ENCODE peak calls at places on chromosomes 11 and 22, in five cellular contexts. Q, B, F, O and D are unnamed samples.
A peak's percentile ranks its signal among the peaks of the same experiment; 100 is the strongest.

GRCh38 chr11:16013242-16013641 is 343.1 kb downstream of the SOX6 start:
- DNase-seq in Q (no peak), B (no peak), F (no peak), O (no peak), D (no peak)

GRCh38 chr22:39738746-39739145 is 154.8 kb downstream of the ENTHD1 start:
- DNase-seq in Q (no peak), B (no peak), F (no peak), O (no peak), D (no peak)

GRCh38 chr22:23054531-23055257 is 15.6 kb upstream of the GNAZ start:
- DNase-seq in Q (no peak), B (no peak), F (peak; percentile 7), O (peak; percentile 10), D (no peak)

GRCh38 chr11:61690706-61691377 is 10.7 kb downstream of the DAGLA start:
- DNase-seq in Q (no peak), B (no peak), F (no peak), O (no peak), D (no peak)

GRCh38 chr11:129447654-129448239 is 72.1 kb downstream of the BARX2 start:
- DNase-seq in Q (no peak), B (no peak), F (no peak), O (no peak), D (no peak)

GRCh38 chr11:68903631-68904457 is at the start of the genes IGHMBP2 and MRPL21:
- DNase-seq in Q (peak; percentile 77), B (peak; percentile 87), F (peak; percentile 92), O (peak; percentile 16), D (peak; percentile 89)

GRCh38 chr11:70552441-70553150 is 154.3 kb downstream of the CTTN start:
- DNase-seq in Q (no peak), B (no peak), F (no peak), O (no peak), D (no peak)

GRCh38 chr22:49086606-49087157 is 741.0 kb downstream of the BRD1 start:
- DNase-seq in Q (no peak), B (no peak), F (no peak), O (no peak), D (peak; percentile 41)

GRCh38 chr11:61870429-61871039 is 20.8 kb downstream of the FADS3 start:
- DNase-seq in Q (no peak), B (no peak), F (no peak), O (no peak), D (no peak)

GRCh38 chr11:12331239-12331874 is 46.0 kb upstream of the PARVA start:
- DNase-seq in Q (peak; percentile 92), B (peak; percentile 71), F (peak; percentile 92), O (peak; percentile 27), D (no peak)

GRCh38 chr11:30012346-30012745 is 4.5 kb downstream of the KCNA4 start:
- DNase-seq in Q (no peak), B (no peak), F (no peak), O (no peak), D (no peak)

GRCh38 chr22:37982938-37983859 is 1.2 kb downstream of the SOX10 start:
- DNase-seq in Q (no peak), B (no peak), F (no peak), O (no peak), D (no peak)
- TF ChIP-seq CTCF in Q (no peak), B (no peak), F (no peak), O (peak; percentile 33), D (no peak)

GRCh38 chr11:126062679-126063509 is at the start of gene CDON:
- DNase-seq in Q (peak; percentile 95), B (peak; percentile 91), F (peak; percentile 96), O (peak; percentile 59), D (peak; percentile 63)
- TF ChIP-seq CTCF in Q (peak; percentile 34), B (no peak), F (peak; percentile 37), O (no peak), D (no peak)

DNA sequence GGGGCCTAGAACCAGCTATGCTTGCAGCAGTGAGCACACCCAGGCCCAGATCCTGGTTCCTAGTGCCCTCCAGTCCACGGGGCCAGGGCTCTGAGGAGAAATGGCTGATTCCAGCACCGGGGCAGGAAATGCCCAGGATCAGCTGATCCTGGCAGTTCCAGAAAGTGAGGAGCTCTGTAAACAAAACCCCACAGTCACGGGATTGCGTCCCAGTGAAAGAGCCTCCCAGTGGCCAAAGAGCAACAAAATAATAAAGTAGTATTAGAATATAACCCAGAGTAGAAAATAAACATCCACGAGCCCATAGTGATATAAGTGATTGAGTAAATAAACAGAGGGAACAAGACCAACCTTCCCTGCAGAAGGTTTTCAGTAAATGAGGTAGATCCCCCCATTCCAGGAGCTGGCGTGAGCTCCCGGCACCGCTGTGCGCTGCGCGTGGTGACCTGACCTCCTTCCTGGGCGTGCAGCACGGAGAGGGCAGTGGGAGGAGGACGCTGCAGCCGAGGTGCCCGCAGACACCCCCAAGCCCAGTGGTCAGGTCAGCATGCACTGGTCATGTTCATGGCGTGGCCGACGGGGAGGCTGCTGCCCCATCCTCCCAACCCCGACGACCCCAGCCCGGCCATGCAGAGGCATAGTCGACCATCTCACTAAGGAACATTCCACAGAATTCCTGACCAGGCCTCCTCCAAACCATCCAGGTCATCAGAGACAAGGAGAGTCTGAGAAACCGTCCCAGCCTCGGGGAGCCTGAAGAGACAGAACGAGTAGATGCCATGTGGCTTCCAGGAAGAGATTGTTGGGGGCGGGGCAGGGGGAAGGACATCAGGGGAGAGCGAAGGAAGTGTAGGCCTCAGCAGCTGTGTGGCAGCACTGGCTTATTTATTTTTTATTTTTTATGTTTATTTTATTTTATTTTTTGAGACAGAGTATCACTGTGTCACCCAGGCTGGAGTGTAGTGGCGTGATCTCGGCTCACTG is 19.9 kb downstream of the PTDSS2 start:
- DNase-seq in Q (peak; percentile 70), B (no peak), F (peak; percentile 80), O (peak; percentile 58), D (no peak)
- TF ChIP-seq CTCF in Q (peak; percentile 33), B (no peak), F (peak; percentile 42), O (peak; percentile 37), D (no peak)

DNA sequence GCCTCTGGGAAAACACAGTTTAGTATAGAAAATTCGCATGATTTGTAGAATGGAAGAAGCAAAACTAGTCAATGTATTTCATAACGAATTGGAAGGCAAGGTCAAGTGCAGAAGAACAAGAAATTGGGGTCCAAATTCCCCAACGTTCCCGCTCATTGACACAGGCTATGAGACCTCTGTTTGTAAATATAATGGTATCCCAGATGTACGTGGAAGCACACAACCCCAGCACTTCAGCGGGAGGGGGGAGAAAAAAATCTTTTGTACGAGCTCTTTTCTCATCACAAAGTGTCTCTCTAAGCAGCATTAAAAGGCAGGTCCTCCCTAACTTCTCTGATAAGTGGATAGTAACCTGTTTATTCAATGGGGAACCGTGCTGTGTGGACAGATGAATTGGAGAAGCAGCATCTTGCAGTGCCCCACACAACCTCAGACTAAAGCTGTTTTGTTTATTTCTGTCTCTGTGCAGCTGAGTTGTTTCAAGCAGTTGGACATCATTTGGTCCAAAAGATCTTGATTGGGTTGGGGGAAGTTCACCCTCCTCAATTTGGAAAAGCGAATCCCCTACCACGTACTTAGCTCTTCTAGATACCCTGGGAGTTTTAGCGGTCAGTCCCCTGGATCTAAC is 1.1 kb upstream of the GAB2 start:
- DNase-seq in Q (no peak), B (no peak), F (no peak), O (no peak), D (no peak)
- TF ChIP-seq CTCF in Q (no peak), B (no peak), F (no peak), O (no peak), D (no peak)